ENCODE peak calls at places on chromosomes 11 and 22, in nine cellular contexts. One of them, this sample, is unnamed.

GRCh38 chr22:31263896-31264295 is 28.4 kb downstream of the PIK3IP1 start:
- DNase-seq in fibroblast of lung: no peak
- DNase-seq in activated T-cell treated with anti-CD3 and anti-CD28 coated beads for 1 hour: no peak
- DNase-seq in left cardiac atrium: no peak
- DNase-seq in epithelial cell of prostate: no peak
- DNase-seq in activated T-helper 9 cell treated with anti-CD3 and anti-CD28 coated beads, Interleukin-2, amount 50 U/mL, for 16 hours: no peak
- DNase-seq in fibroblast of the aortic adventitia: no peak
- DNase-seq in effector memory CD8-positive, alpha-beta T cell: no peak
- DNase-seq in left ventricle myocardium superior: no peak
- DNase-seq in this sample: no peak

GRCh38 chr11:6925636-6926207 is 504 bp upstream of the ZNF215 start:
- DNase-seq in epithelial cell of prostate: no peak
- DNase-seq in left ventricle myocardium superior: no peak
- DNase-seq in fibroblast of lung: no peak
- DNase-seq in activated T-helper 9 cell treated with anti-CD3 and anti-CD28 coated beads, Interleukin-2, amount 50 U/mL, for 16 hours: no peak
- DNase-seq in effector memory CD8-positive, alpha-beta T cell: no peak
- DNase-seq in fibroblast of the aortic adventitia: peak
- DNase-seq in left cardiac atrium: no peak
- DNase-seq in activated T-cell treated with anti-CD3 and anti-CD28 coated beads for 1 hour: no peak
- DNase-seq in this sample: no peak

GRCh38 chr11:68651985-68652682 is 32.2 kb upstream of the GAL start:
- DNase-seq in effector memory CD8-positive, alpha-beta T cell: no peak
- DNase-seq in activated T-helper 9 cell treated with anti-CD3 and anti-CD28 coated beads, Interleukin-2, amount 50 U/mL, for 16 hours: no peak
- DNase-seq in left cardiac atrium: no peak
- DNase-seq in fibroblast of lung: no peak
- DNase-seq in fibroblast of the aortic adventitia: no peak
- DNase-seq in left ventricle myocardium superior: no peak
- DNase-seq in activated T-cell treated with anti-CD3 and anti-CD28 coated beads for 1 hour: no peak
- DNase-seq in epithelial cell of prostate: no peak
- DNase-seq in this sample: no peak

GRCh38 chr22:46433318-46433717 is 97.8 kb downstream of the TRMU start:
- DNase-seq in fibroblast of lung: no peak
- DNase-seq in activated T-cell treated with anti-CD3 and anti-CD28 coated beads for 1 hour: no peak
- DNase-seq in activated T-helper 9 cell treated with anti-CD3 and anti-CD28 coated beads, Interleukin-2, amount 50 U/mL, for 16 hours: no peak
- DNase-seq in fibroblast of the aortic adventitia: no peak
- DNase-seq in effector memory CD8-positive, alpha-beta T cell: no peak
- DNase-seq in left ventricle myocardium superior: no peak
- DNase-seq in epithelial cell of prostate: no peak
- DNase-seq in left cardiac atrium: no peak
- DNase-seq in this sample: no peak

GRCh38 chr22:19059481-19060278 is 62.5 kb downstream of the DGCR2 start:
- DNase-seq in activated T-helper 9 cell treated with anti-CD3 and anti-CD28 coated beads, Interleukin-2, amount 50 U/mL, for 16 hours: no peak
- DNase-seq in fibroblast of the aortic adventitia: no peak
- DNase-seq in left ventricle myocardium superior: no peak
- DNase-seq in effector memory CD8-positive, alpha-beta T cell: no peak
- DNase-seq in activated T-cell treated with anti-CD3 and anti-CD28 coated beads for 1 hour: no peak
- DNase-seq in left cardiac atrium: no peak
- DNase-seq in fibroblast of lung: no peak
- DNase-seq in epithelial cell of prostate: no peak
- DNase-seq in this sample: no peak

GRCh38 chr11:64447717-64448598 is 89.0 kb downstream of the RPS6KA4 start:
- DNase-seq in effector memory CD8-positive, alpha-beta T cell: no peak
- DNase-seq in fibroblast of the aortic adventitia: peak
- DNase-seq in activated T-helper 9 cell treated with anti-CD3 and anti-CD28 coated beads, Interleukin-2, amount 50 U/mL, for 16 hours: no peak
- DNase-seq in left ventricle myocardium superior: peak
- DNase-seq in left cardiac atrium: peak
- DNase-seq in epithelial cell of prostate: no peak
- DNase-seq in fibroblast of lung: peak
- DNase-seq in activated T-cell treated with anti-CD3 and anti-CD28 coated beads for 1 hour: no peak
- DNase-seq in this sample: peak

GRCh38 chr11:103047837-103048236 is 44.1 kb downstream of the DCUN1D5 start:
- DNase-seq in fibroblast of the aortic adventitia: peak
- DNase-seq in fibroblast of lung: no peak
- DNase-seq in epithelial cell of prostate: no peak
- DNase-seq in activated T-cell treated with anti-CD3 and anti-CD28 coated beads for 1 hour: no peak
- DNase-seq in effector memory CD8-positive, alpha-beta T cell: no peak
- DNase-seq in left ventricle myocardium superior: no peak
- DNase-seq in left cardiac atrium: no peak
- DNase-seq in activated T-helper 9 cell treated with anti-CD3 and anti-CD28 coated beads, Interleukin-2, amount 50 U/mL, for 16 hours: no peak
- DNase-seq in this sample: no peak

GRCh38 chr11:78161346-78161745 is 21.9 kb upstream of the ALG8 start:
- DNase-seq in left cardiac atrium: no peak
- DNase-seq in left ventricle myocardium superior: no peak
- DNase-seq in effector memory CD8-positive, alpha-beta T cell: no peak
- DNase-seq in fibroblast of the aortic adventitia: no peak
- DNase-seq in activated T-cell treated with anti-CD3 and anti-CD28 coated beads for 1 hour: no peak
- DNase-seq in activated T-helper 9 cell treated with anti-CD3 and anti-CD28 coated beads, Interleukin-2, amount 50 U/mL, for 16 hours: no peak
- DNase-seq in epithelial cell of prostate: no peak
- DNase-seq in fibroblast of lung: no peak
- DNase-seq in this sample: no peak

GRCh38 chr11:2825886-2826678 is 59.5 kb downstream of the CDKN1C start:
- DNase-seq in activated T-helper 9 cell treated with anti-CD3 and anti-CD28 coated beads, Interleukin-2, amount 50 U/mL, for 16 hours: no peak
- DNase-seq in fibroblast of lung: peak
- DNase-seq in effector memory CD8-positive, alpha-beta T cell: no peak
- DNase-seq in left ventricle myocardium superior: peak
- DNase-seq in fibroblast of the aortic adventitia: peak
- DNase-seq in epithelial cell of prostate: peak
- DNase-seq in activated T-cell treated with anti-CD3 and anti-CD28 coated beads for 1 hour: no peak
- DNase-seq in left cardiac atrium: peak
- DNase-seq in this sample: no peak

GRCh38 chr22:19641254-19641982 is 72.9 kb upstream of the SEPTIN5 start:
- DNase-seq in left cardiac atrium: no peak
- DNase-seq in fibroblast of lung: no peak
- DNase-seq in effector memory CD8-positive, alpha-beta T cell: no peak
- DNase-seq in epithelial cell of prostate: no peak
- DNase-seq in left ventricle myocardium superior: no peak
- DNase-seq in activated T-helper 9 cell treated with anti-CD3 and anti-CD28 coated beads, Interleukin-2, amount 50 U/mL, for 16 hours: no peak
- DNase-seq in activated T-cell treated with anti-CD3 and anti-CD28 coated beads for 1 hour: no peak
- DNase-seq in fibroblast of the aortic adventitia: no peak
- DNase-seq in this sample: no peak

GRCh38 chr11:128777369-128778011 is 83.6 kb downstream of the FLI1 start:
- DNase-seq in epithelial cell of prostate: no peak
- DNase-seq in fibroblast of lung: no peak
- DNase-seq in left cardiac atrium: no peak
- DNase-seq in effector memory CD8-positive, alpha-beta T cell: no peak
- DNase-seq in activated T-helper 9 cell treated with anti-CD3 and anti-CD28 coated beads, Interleukin-2, amount 50 U/mL, for 16 hours: no peak
- DNase-seq in left ventricle myocardium superior: no peak
- DNase-seq in activated T-cell treated with anti-CD3 and anti-CD28 coated beads for 1 hour: no peak
- DNase-seq in fibroblast of the aortic adventitia: no peak
- DNase-seq in this sample: no peak

GRCh38 chr11:30149998-30150397 is 80.8 kb upstream of the FSHB start:
- DNase-seq in left ventricle myocardium superior: no peak
- DNase-seq in epithelial cell of prostate: no peak
- DNase-seq in fibroblast of the aortic adventitia: no peak
- DNase-seq in left cardiac atrium: no peak
- DNase-seq in effector memory CD8-positive, alpha-beta T cell: no peak
- DNase-seq in activated T-cell treated with anti-CD3 and anti-CD28 coated beads for 1 hour: no peak
- DNase-seq in fibroblast of lung: no peak
- DNase-seq in activated T-helper 9 cell treated with anti-CD3 and anti-CD28 coated beads, Interleukin-2, amount 50 U/mL, for 16 hours: no peak
- DNase-seq in this sample: no peak

GRCh38 chr22:19756288-19757128 is 4.1 kb upstream of the TBX1 start:
- DNase-seq in left ventricle myocardium superior: peak
- DNase-seq in effector memory CD8-positive, alpha-beta T cell: peak
- DNase-seq in epithelial cell of prostate: peak
- DNase-seq in activated T-cell treated with anti-CD3 and anti-CD28 coated beads for 1 hour: peak
- DNase-seq in left cardiac atrium: no peak
- DNase-seq in fibroblast of the aortic adventitia: no peak
- DNase-seq in fibroblast of lung: no peak
- DNase-seq in activated T-helper 9 cell treated with anti-CD3 and anti-CD28 coated beads, Interleukin-2, amount 50 U/mL, for 16 hours: peak
- DNase-seq in this sample: peak

GRCh38 chr11:75077316-75077715 is 19.4 kb downstream of the OR2AT4 start:
- DNase-seq in effector memory CD8-positive, alpha-beta T cell: no peak
- DNase-seq in fibroblast of lung: no peak
- DNase-seq in left cardiac atrium: no peak
- DNase-seq in epithelial cell of prostate: peak
- DNase-seq in activated T-cell treated with anti-CD3 and anti-CD28 coated beads for 1 hour: no peak
- DNase-seq in left ventricle myocardium superior: no peak
- DNase-seq in fibroblast of the aortic adventitia: no peak
- DNase-seq in activated T-helper 9 cell treated with anti-CD3 and anti-CD28 coated beads, Interleukin-2, amount 50 U/mL, for 16 hours: no peak
- DNase-seq in this sample: no peak

GRCh38 chr22:48498526-48499331 is 1328.9 kb downstream of the BRD1 start:
- DNase-seq in epithelial cell of prostate: no peak
- DNase-seq in activated T-cell treated with anti-CD3 and anti-CD28 coated beads for 1 hour: no peak
- DNase-seq in fibroblast of lung: no peak
- DNase-seq in effector memory CD8-positive, alpha-beta T cell: no peak
- DNase-seq in left cardiac atrium: no peak
- DNase-seq in activated T-helper 9 cell treated with anti-CD3 and anti-CD28 coated beads, Interleukin-2, amount 50 U/mL, for 16 hours: no peak
- DNase-seq in fibroblast of the aortic adventitia: no peak
- DNase-seq in left ventricle myocardium superior: no peak
- DNase-seq in this sample: no peak

GRCh38 chr11:106457727-106458126 is 380.3 kb downstream of the AASDHPPT start:
- DNase-seq in left cardiac atrium: no peak
- DNase-seq in fibroblast of lung: peak
- DNase-seq in epithelial cell of prostate: no peak
- DNase-seq in left ventricle myocardium superior: no peak
- DNase-seq in effector memory CD8-positive, alpha-beta T cell: no peak
- DNase-seq in fibroblast of the aortic adventitia: peak
- DNase-seq in activated T-helper 9 cell treated with anti-CD3 and anti-CD28 coated beads, Interleukin-2, amount 50 U/mL, for 16 hours: no peak
- DNase-seq in activated T-cell treated with anti-CD3 and anti-CD28 coated beads for 1 hour: no peak
- DNase-seq in this sample: no peak

GRCh38 chr22:32543020-32543357 is 68.4 kb downstream of the FBXO7 start:
- DNase-seq in left cardiac atrium: no peak
- DNase-seq in fibroblast of the aortic adventitia: no peak
- DNase-seq in fibroblast of lung: no peak
- DNase-seq in effector memory CD8-positive, alpha-beta T cell: no peak
- DNase-seq in activated T-cell treated with anti-CD3 and anti-CD28 coated beads for 1 hour: no peak
- DNase-seq in epithelial cell of prostate: no peak
- DNase-seq in left ventricle myocardium superior: no peak
- DNase-seq in activated T-helper 9 cell treated with anti-CD3 and anti-CD28 coated beads, Interleukin-2, amount 50 U/mL, for 16 hours: no peak
- DNase-seq in this sample: no peak

This sample was measured in left lobe of liver.